ENCODE peak calls at places on chromosomes 7 and 10, in four cellular contexts. One of them, this sample, is unnamed.

GRCh38 chr7:112566392-112567324 is 85.9 kb downstream of the LSMEM1 start:
- DNase-seq in K562: no peak
- DNase-seq in A549: no peak
- DNase-seq in IMR-90: no peak
- DNase-seq in this sample: no peak

GRCh38 chr7:64558781-64559180 is 4.1 kb downstream of the ZNF680 start:
- DNase-seq in A549: no peak
- DNase-seq in K562: no peak
- DNase-seq in IMR-90: no peak
- DNase-seq in this sample: no peak

GRCh38 chr7:108813247-108814014 is 243.8 kb downstream of the DNAJB9 start:
- DNase-seq in K562: no peak
- DNase-seq in IMR-90: no peak
- DNase-seq in A549: peak; percentile 12
- DNase-seq in this sample: no peak

GRCh38 chr10:11170993-11171416 is 153.3 kb downstream of the CELF2 start:
- DNase-seq in K562: no peak
- DNase-seq in IMR-90: no peak
- DNase-seq in A549: no peak
- DNase-seq in this sample: no peak

GRCh38 chr7:3722396-3722846 is 421.4 kb downstream of the SDK1 start:
- DNase-seq in IMR-90: peak; percentile 2
- DNase-seq in K562: peak; percentile 9
- DNase-seq in A549: peak; percentile 26
- DNase-seq in this sample: peak; percentile 17

GRCh38 chr10:115774721-115775120 is 498.3 kb downstream of the GFRA1 start:
- DNase-seq in A549: no peak
- DNase-seq in K562: no peak
- DNase-seq in IMR-90: no peak
- DNase-seq in this sample: no peak

GRCh38 chr7:66505009-66505408 is 123.7 kb upstream of the KCTD7 start:
- DNase-seq in A549: no peak
- DNase-seq in K562: peak; percentile 29
- DNase-seq in IMR-90: no peak
- DNase-seq in this sample: no peak

GRCh38 chr7:6651866-6652445 is 14.8 kb downstream of the ZNF316 start:
- DNase-seq in K562: peak; percentile 10
- DNase-seq in A549: no peak
- DNase-seq in IMR-90: no peak
- DNase-seq in this sample: no peak

GRCh38 chr10:108582387-108582786 is 1340.9 kb downstream of the XPNPEP1 start:
- DNase-seq in IMR-90: no peak
- DNase-seq in A549: no peak
- DNase-seq in K562: no peak
- DNase-seq in this sample: no peak

GRCh38 chr7:110442386-110442837 is 648.5 kb upstream of the LRRN3 start:
- DNase-seq in A549: peak; percentile 62
- DNase-seq in IMR-90: peak; percentile 37
- DNase-seq in K562: no peak
- DNase-seq in this sample: peak; percentile 49

GRCh38 chr10:22986771-22987542 is 59.1 kb downstream of the ARMC3 start:
- DNase-seq in A549: peak; percentile 35
- DNase-seq in K562: no peak
- DNase-seq in IMR-90: peak; percentile 38
- DNase-seq in this sample: peak; percentile 6

GRCh38 chr10:14008648-14009072 is 322.1 kb downstream of the FRMD4A start:
- DNase-seq in IMR-90: peak; percentile 75
- DNase-seq in K562: no peak
- DNase-seq in A549: no peak
- DNase-seq in this sample: no peak

GRCh38 chr7:83918142-83918541 is 269.2 kb upstream of the SEMA3E start:
- DNase-seq in A549: no peak
- DNase-seq in IMR-90: no peak
- DNase-seq in K562: no peak
- DNase-seq in this sample: no peak

GRCh38 chr10:86285136-86285790 is 81.3 kb downstream of the GRID1 start:
- DNase-seq in K562: no peak
- DNase-seq in IMR-90: no peak
- DNase-seq in A549: no peak
- DNase-seq in this sample: no peak

GRCh38 chr7:134703781-134704180 is 57.1 kb downstream of the BPGM start:
- DNase-seq in IMR-90: peak; percentile 58
- DNase-seq in K562: no peak
- DNase-seq in A549: no peak
- DNase-seq in this sample: peak; percentile 8

GRCh38 chr10:103534621-103535498 is 41.4 kb downstream of the NEURL1 start:
- DNase-seq in IMR-90: no peak
- DNase-seq in A549: no peak
- DNase-seq in K562: no peak
- DNase-seq in this sample: no peak

GRCh38 chr7:128215739-128216138 is 25.3 kb upstream of the LEP start:
- DNase-seq in IMR-90: peak; percentile 18
- DNase-seq in A549: no peak
- DNase-seq in K562: no peak
- DNase-seq in this sample: no peak

DNA sequence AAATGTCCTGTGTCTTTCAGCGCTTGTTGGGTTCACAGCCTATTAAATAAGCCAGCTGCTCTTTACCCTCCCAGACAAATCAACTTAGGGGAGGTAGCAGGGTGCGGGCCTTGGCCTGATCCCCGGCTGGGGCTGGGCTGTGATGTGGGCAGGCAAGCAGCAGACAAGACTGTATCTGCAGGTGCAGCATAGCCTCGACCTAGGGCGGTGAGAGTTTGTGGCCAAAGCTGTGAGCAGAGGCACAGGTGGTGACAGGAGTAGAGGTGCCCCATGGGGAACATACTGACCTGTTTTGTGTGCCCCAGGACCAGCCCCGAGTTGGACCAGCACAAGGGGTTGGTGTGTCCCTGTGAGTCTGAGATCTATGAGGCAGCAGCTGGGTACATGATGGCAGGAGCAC is 885.4 kb downstream of the ZNF37A start:
- DNase-seq in K562: no peak
- DNase-seq in IMR-90: no peak
- DNase-seq in A549: no peak
- DNase-seq in this sample: no peak
- TF ChIP-seq MAZ in K562: no peak
- TF ChIP-seq MAZ in IMR-90: no peak
- TF ChIP-seq MAZ in A549: no peak
- TF ChIP-seq MAZ in this sample: no peak

DNA sequence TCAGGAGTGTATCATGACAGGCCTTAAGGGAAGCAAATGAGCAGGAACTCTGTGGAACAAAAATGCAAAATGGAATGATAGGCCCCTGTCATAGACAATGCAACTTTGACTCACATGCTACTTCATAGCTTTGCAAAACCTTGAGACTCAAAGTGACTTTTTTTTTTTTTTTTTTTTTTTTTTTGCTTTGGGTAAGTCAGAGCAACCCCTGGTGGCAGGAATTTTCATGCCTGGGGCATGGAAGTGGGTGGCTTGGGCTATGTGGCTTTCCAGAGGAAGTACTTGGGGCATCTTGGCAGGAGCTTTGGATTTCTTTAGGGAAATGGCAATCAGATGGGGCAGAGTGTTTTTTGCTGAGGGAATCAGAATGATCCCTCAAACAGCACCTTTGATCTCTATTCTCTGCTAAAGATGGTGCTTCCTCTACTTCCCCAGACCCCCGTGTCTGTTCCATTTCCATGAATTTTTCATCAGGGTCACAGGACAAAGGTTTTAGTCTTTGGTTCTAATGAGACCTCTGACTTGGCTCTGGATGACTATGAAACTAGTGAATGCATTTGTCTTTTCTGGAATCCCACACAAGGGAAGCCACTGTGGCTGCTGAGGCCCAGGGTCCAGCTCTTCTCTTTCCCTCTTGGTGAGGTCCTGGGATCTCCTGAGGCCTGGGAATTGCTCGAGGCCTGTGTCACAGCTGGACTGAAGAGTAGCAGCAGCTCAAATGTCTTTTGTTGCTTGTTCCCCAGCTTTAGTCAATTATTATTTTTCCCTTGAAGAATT is 62.8 kb downstream of the TACC2 start:
- DNase-seq in IMR-90: peak; percentile 65
- DNase-seq in K562: no peak
- DNase-seq in A549: peak; percentile 87
- DNase-seq in this sample: peak; percentile 70
- TF ChIP-seq MAZ in IMR-90: no peak
- TF ChIP-seq MAZ in K562: no peak
- TF ChIP-seq MAZ in A549: no peak
- TF ChIP-seq MAZ in this sample: no peak

GRCh38 chr10:78203915-78204818 is 170.5 kb downstream of the RPS24 start:
- DNase-seq in IMR-90: no peak
- DNase-seq in A549: peak; percentile 34
- DNase-seq in K562: no peak
- DNase-seq in this sample: peak; percentile 33
- TF ChIP-seq MAZ in IMR-90: no peak
- TF ChIP-seq MAZ in A549: no peak
- TF ChIP-seq MAZ in K562: no peak
- TF ChIP-seq MAZ in this sample: no peak

GRCh38 chr7:8192897-8193296 is 69.1 kb downstream of the ICA1 start:
- DNase-seq in A549: no peak
- DNase-seq in K562: no peak
- DNase-seq in IMR-90: no peak
- DNase-seq in this sample: no peak

GRCh38 chr7:8185907-8186306 is 76.1 kb downstream of the ICA1 start:
- DNase-seq in A549: no peak
- DNase-seq in K562: no peak
- DNase-seq in IMR-90: no peak
- DNase-seq in this sample: no peak

GRCh38 chr7:8189615-8190014 is 72.4 kb downstream of the ICA1 start:
- DNase-seq in K562: no peak
- DNase-seq in A549: no peak
- DNase-seq in IMR-90: no peak
- DNase-seq in this sample: no peak

DNA sequence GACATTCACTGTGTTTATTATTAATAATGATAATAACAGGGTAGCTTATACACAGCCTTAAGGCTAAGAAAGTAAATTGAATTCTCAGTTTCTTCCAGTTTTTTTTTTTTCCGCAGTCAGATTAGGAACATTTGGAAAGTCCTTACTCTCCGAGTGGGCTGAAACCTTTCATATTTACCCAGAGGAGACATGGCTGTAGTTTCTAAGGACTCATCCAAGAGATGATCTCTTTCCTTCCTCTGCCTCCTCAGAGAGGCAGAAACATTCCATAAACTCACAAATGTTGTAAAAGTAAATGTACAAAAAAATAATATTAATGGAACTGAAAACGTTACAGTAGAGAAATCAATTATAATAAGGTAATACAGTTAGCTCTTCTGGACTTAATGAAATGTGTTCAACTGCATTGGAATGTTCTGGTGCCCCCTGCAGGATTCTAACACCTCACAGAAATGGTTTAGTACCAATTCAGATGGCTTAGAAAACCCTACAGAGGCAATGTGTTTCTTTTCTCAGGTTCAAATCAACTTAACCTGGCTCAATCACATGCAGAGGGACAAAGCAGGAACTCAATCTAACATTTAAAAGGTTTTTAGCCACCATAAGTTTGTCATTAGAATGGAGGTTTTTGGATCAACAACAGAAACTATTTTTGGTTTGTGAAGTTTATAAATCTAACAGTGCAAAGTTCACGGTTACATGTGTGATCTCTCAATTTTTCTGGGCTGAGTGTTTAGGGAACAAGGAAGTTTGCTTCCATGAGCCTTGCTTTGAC is 71.7 kb downstream of the ICA1 start:
- DNase-seq in K562: no peak
- DNase-seq in A549: peak; percentile 43
- DNase-seq in IMR-90: peak; percentile 54
- DNase-seq in this sample: peak; percentile 44
- TF ChIP-seq MAZ in K562: no peak
- TF ChIP-seq MAZ in A549: no peak
- TF ChIP-seq MAZ in IMR-90: no peak
- TF ChIP-seq MAZ in this sample: no peak

DNA sequence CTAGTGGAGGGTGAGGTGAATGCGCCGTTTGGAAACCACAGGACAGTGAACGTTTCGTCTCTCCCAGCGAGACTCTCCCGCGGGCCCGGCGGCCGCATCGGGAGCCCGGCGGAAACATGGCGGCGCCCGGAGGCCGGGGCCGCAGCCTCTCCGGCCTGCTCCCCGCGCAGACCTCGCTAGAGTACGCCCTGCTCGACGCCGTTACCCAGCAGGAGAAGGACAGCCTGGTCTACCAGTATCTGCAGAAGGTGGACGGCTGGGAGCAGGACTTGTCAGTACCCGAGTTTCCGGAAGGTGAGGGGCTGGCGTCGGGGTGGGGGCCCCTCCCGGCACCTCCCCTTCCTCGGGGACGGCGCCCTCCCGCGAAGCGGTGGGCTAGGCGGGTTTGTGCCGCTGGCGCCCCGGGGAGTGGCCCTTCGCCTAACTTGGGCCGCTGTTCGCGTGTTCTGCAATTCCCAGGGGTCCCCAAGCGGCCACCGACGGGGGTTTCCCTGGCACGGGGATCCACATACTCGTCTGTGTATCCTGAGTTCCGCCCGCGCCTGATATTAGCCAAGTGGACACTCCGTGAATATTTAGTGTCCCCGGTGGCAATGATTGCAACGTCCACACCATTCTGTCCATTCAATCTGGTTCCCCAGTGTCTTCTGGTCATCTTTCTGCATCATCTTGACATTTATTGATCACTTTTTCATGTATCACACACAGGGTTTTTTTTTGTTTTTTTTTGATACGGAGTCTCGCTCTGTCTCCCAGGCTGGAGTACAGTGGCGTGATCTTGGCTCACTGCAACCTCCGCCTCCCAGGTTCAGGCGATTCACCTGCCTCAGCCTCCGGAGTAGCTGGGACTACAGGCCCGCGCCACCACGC is 531 bp downstream of the NHLRC2 start:
- DNase-seq in K562: peak; percentile 65
- DNase-seq in IMR-90: peak; percentile 28
- DNase-seq in A549: peak; percentile 62
- DNase-seq in this sample: peak; percentile 23
- TF ChIP-seq MAZ in K562: peak; percentile 76
- TF ChIP-seq MAZ in IMR-90: peak; percentile 55
- TF ChIP-seq MAZ in A549: no peak
- TF ChIP-seq MAZ in this sample: no peak

GRCh38 chr7:121395494-121395960 is 581 bp downstream of the FAM3C start:
- DNase-seq in IMR-90: peak; percentile 13
- DNase-seq in A549: peak; percentile 9
- DNase-seq in K562: no peak
- DNase-seq in this sample: peak; percentile 7

GRCh38 chr7:121398246-121398645 is 2.1 kb upstream of the FAM3C start:
- DNase-seq in K562: no peak
- DNase-seq in A549: peak; percentile 59
- DNase-seq in IMR-90: no peak
- DNase-seq in this sample: peak; percentile 23

GRCh38 chr7:121397832-121398231 is 1.7 kb upstream of the FAM3C start:
- DNase-seq in IMR-90: no peak
- DNase-seq in A549: no peak
- DNase-seq in K562: no peak
- DNase-seq in this sample: no peak

GRCh38 chr7:121395961-121396757 is at the start of gene FAM3C:
- DNase-seq in A549: peak; percentile 90
- DNase-seq in K562: peak; percentile 99
- DNase-seq in IMR-90: peak; percentile 88
- DNase-seq in this sample: peak; percentile 81

DNA sequence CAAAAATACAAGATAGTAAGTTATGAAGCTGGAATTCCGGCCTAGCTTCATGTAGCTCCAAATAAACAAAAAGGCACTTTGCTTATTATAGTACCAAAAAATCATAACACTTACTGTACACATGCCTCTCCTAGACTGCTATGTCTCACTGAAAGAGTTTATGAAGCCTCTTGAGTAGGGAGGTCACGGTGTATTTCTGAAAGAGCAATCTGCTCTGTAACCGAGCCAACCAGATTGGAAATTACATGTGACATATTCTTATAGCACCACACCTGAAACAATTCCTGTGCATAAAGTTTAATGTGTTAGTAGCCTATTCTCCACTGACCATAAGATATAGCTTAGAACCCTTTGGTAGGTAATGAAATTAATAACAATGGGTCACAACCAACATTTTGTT is 1.2 kb upstream of the FAM3C start:
- DNase-seq in K562: no peak
- DNase-seq in A549: no peak
- DNase-seq in IMR-90: no peak
- DNase-seq in this sample: no peak
- TF ChIP-seq MAZ in K562: no peak
- TF ChIP-seq MAZ in A549: no peak
- TF ChIP-seq MAZ in IMR-90: no peak
- TF ChIP-seq MAZ in this sample: no peak

This sample was measured in HepG2.